ENCODE peak calls at places on chromosomes 7 and 10, in six cellular contexts. L is AG20443; H is ACHN; P is effector memory CD4-positive, alpha-beta T cell; M is Jurkat, Clone E6-1; K is NAMALWA. T is an unnamed sample.

GRCh38 chr10:77504870-77505257 is 132.7 kb downstream of the KCNMA1 start:
- DNase-seq in M (no peak), P (no peak), L (no peak), H (peak), K (no peak), T (no peak)

GRCh38 chr10:112526130-112526529 is 79.1 kb downstream of the VTI1A start:
- DNase-seq in P (no peak), M (no peak), K (no peak), L (no peak), H (no peak), T (peak)

GRCh38 chr7:15607541-15608210 is 45.9 kb upstream of the AGMO start:
- DNase-seq in P (no peak), H (no peak), L (no peak), K (no peak), M (no peak), T (no peak)

GRCh38 chr7:139777304-139777890 is 401 bp downstream of the HIPK2 start:
- DNase-seq in M (no peak), K (no peak), P (peak), H (peak), L (peak), T (peak)

GRCh38 chr7:28939844-28940243 is 18.3 kb downstream of the TRIL start:
- DNase-seq in K (no peak), H (no peak), P (no peak), M (no peak), L (no peak), T (no peak)

GRCh38 chr10:114709966-114710365 is 51.9 kb upstream of the ABLIM1 start:
- DNase-seq in H (peak), P (no peak), M (no peak), L (no peak), K (no peak), T (no peak)

GRCh38 chr7:120841608-120842007 is 16.3 kb downstream of the TSPAN12 start:
- DNase-seq in L (no peak), M (no peak), K (no peak), P (no peak), H (peak), T (no peak)

GRCh38 chr10:131888186-131888604 is 12.6 kb upstream of the PPP2R2D start:
- DNase-seq in M (no peak), H (no peak), L (no peak), K (no peak), P (no peak), T (no peak)

GRCh38 chr10:93006435-93007039 is 54.1 kb upstream of the CYP26C1 start:
- DNase-seq in H (peak), K (peak), M (peak), L (peak), P (no peak), T (no peak)

GRCh38 chr10:98141484-98142073 is 7.1 kb downstream of the R3HCC1L start:
- DNase-seq in K (no peak), P (no peak), H (no peak), L (no peak), M (no peak), T (no peak)

GRCh38 chr10:122242266-122242665 is 28.8 kb upstream of the BTBD16 start:
- DNase-seq in H (no peak), P (no peak), M (no peak), K (no peak), L (no peak), T (no peak)

GRCh38 chr10:44386546-44387052 is 1.7 kb upstream of the CXCL12 start:
- DNase-seq in H (peak), M (no peak), P (no peak), L (peak), K (peak), T (peak)

GRCh38 chr10:4023997-4024396 is 239.0 kb upstream of the KLF6 start:
- DNase-seq in P (no peak), L (no peak), H (no peak), M (no peak), K (no peak), T (no peak)

GRCh38 chr10:22316286-22317120 is at the start of gene COMMD3:
- DNase-seq in H (peak), P (peak), L (peak), K (peak), M (peak), T (peak)

GRCh38 chr10:69087600-69088470 is at the start of gene SRGN:
- DNase-seq in M (peak), H (no peak), L (peak), K (peak), P (peak), T (peak)

GRCh38 chr7:38973760-38974159 is 3.9 kb upstream of the POU6F2 start:
- DNase-seq in L (no peak), M (no peak), K (no peak), P (no peak), H (no peak), T (no peak)

GRCh38 chr10:97771913-97772823 is at the start of gene SFRP5:
- DNase-seq in K (no peak), M (no peak), L (no peak), H (no peak), P (no peak), T (no peak)

GRCh38 chr10:100866010-100866409 is 46.8 kb upstream of the SLF2 start:
- DNase-seq in P (no peak), H (no peak), L (no peak), M (no peak), K (no peak), T (no peak)

GRCh38 chr10:5571826-5572225 is 47.1 kb downstream of the CALML3 start:
- DNase-seq in P (no peak), K (no peak), H (no peak), M (no peak), L (no peak), T (no peak)

GRCh38 chr7:137940656-137941518 is 61.0 kb downstream of the CREB3L2 start:
- DNase-seq in H (no peak), K (no peak), M (no peak), L (no peak), P (no peak), T (no peak)

GRCh38 chr10:116960066-116960465 is 44.9 kb downstream of the SHTN1 start:
- DNase-seq in K (no peak), M (no peak), L (peak), H (no peak), P (no peak), T (no peak)

GRCh38 chr10:32687116-32687515 is 241.2 kb downstream of the CCDC7 start:
- DNase-seq in P (no peak), M (no peak), L (no peak), H (no peak), K (no peak), T (no peak)

GRCh38 chr7:156655232-156655628 is 14.7 kb downstream of the RNF32 start:
- DNase-seq in M (peak), L (no peak), H (no peak), P (no peak), K (no peak), T (no peak)

GRCh38 chr7:119664601-119665000 is 608.4 kb upstream of the KCND2 start:
- DNase-seq in M (no peak), H (peak), K (no peak), P (no peak), L (peak), T (no peak)

GRCh38 chr10:1232164-1232911 is 176.2 kb downstream of the WDR37 start:
- DNase-seq in M (no peak), K (no peak), P (no peak), H (no peak), L (no peak), T (no peak)

GRCh38 chr10:1968257-1969025 is 231.1 kb upstream of the ADARB2 start:
- DNase-seq in K (no peak), H (no peak), P (no peak), M (no peak), L (no peak), T (no peak)

GRCh38 chr10:53314856-53315255 is 542.3 kb upstream of the MBL2 start:
- DNase-seq in K (no peak), P (no peak), H (peak), M (no peak), L (no peak), T (no peak)

GRCh38 chr7:124662937-124663336 is 102.7 kb downstream of the GPR37 start:
- DNase-seq in K (no peak), H (no peak), P (no peak), M (no peak), L (no peak), T (no peak)

GRCh38 chr7:134514663-134515062 is 12.7 kb upstream of the AKR1B10 start:
- DNase-seq in L (peak), P (no peak), H (peak), K (peak), M (peak), T (peak)